ENCODE peak calls at places on chromosomes 11 and 22, in four cellular contexts. O, V, B and R are unnamed samples.
A peak's percentile ranks its signal among the peaks of the same experiment; 100 is the strongest.

GRCh38 chr22:31987180-31987579 is 42.8 kb downstream of the YWHAH start:
- DNase-seq in O (no peak), V (no peak), B (no peak), R (no peak)

GRCh38 chr11:41872458-41872857 is 413.0 kb upstream of the LRRC4C start:
- DNase-seq in O (no peak), V (no peak), B (no peak), R (peak; percentile 3)

GRCh38 chr11:111582163-111582562 is 20.1 kb upstream of the SIK2 start:
- DNase-seq in O (no peak), V (no peak), B (no peak), R (no peak)

GRCh38 chr11:65952052-65952521 is 6.8 kb downstream of the TSGA10IP start:
- DNase-seq in O (no peak), V (no peak), B (no peak), R (no peak)

GRCh38 chr11:70854891-70855556 is 397.4 kb downstream of the SHANK2 start:
- DNase-seq in O (no peak), V (no peak), B (no peak), R (no peak)

GRCh38 chr11:71309611-71310010 is 57.2 kb upstream of the SHANK2 start:
- DNase-seq in O (peak; percentile 12), V (no peak), B (peak; percentile 35), R (no peak)

GRCh38 chr11:116960916-116961315 is 123.5 kb upstream of the APOA1 start:
- DNase-seq in O (no peak), V (peak; percentile 83), B (no peak), R (peak; percentile 62)

GRCh38 chr11:57800444-57801184 is 39.0 kb downstream of the CTNND1 start:
- DNase-seq in O (peak; percentile 51), V (peak; percentile 74), B (no peak), R (peak; percentile 97)

GRCh38 chr22:25960375-25960774 is 208.9 kb upstream of the SEZ6L start:
- DNase-seq in O (peak; percentile 46), V (no peak), B (no peak), R (peak; percentile 45)

GRCh38 chr11:84524422-84525051 is 1102.6 kb downstream of the DLG2 start:
- DNase-seq in O (no peak), V (peak; percentile 25), B (no peak), R (peak; percentile 21)

DNA sequence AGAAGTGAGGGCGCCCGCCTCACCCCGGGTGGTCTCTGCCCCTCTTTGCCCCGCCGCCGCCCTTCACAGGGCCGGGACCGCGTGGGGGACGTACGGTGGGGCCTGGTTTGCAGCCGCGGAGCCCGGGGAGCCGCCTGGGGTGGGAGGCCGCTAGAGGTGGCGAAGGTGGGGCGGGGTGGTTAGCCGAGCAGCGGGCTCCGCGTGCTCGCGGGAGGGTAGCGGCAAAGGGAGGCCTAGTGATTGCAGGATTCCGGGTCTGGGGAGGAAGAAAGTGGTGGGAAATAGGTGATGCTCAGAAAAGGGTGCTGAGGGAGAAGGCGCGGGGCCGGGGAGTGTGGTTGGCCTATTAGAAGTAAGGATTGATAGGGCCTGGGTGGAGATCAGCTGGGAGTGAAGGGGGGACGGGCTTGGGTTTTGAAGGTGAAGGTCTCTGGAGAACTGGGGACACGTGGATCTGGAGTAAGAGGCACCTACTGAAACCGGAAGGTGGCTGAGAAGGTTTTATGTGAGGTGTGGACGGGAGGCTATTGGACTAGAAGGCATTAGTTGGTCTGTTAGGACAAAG is 571 bp downstream of the FAR1 start:
- DNase-seq in O (no peak), V (peak; percentile 7), B (peak; percentile 54), R (peak; percentile 65)
- H4K8ac ChIP-seq in O (no peak overlapping the region), V (no peak overlapping the region), B (peak overlapping the region; percentile 97), R (no peak overlapping the region)

GRCh38 chr11:75324740-75325139 is 26.7 kb downstream of the ARRB1 start:
- DNase-seq in O (no peak), V (no peak), B (no peak), R (no peak)

GRCh38 chr11:75328426-75329277 is 22.8 kb downstream of the ARRB1 start:
- DNase-seq in O (peak; percentile 84), V (peak; percentile 81), B (peak; percentile 65), R (peak; percentile 86)

GRCh38 chr11:75325713-75326438 is 25.6 kb downstream of the ARRB1 start:
- DNase-seq in O (no peak), V (peak; percentile 97), B (no peak), R (peak; percentile 56)

GRCh38 chr11:75324189-75324588 is 27.3 kb downstream of the ARRB1 start:
- DNase-seq in O (no peak), V (no peak), B (no peak), R (no peak)

DNA sequence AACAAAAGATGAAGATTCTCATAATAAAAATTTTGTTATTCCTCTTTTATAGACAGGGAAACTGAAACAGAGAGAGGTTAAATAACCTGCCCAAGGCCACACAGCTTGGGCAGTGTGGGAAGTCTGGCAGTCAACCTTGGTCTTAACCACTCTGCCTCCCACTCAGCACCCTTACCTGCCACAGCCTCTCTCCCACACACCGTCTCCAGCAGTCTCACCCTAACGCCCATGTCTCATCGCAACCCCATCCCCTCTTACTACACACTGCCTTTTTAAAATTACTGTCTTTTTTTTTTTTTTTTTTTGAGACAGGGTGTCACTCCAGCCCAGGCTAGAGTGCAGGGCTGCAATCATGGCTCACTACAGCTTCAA is 25.0 kb downstream of the ARRB1 start:
- DNase-seq in O (no peak), V (no peak), B (no peak), R (no peak)
- H3K4me2 ChIP-seq in O (no peak overlapping the region), V (peak overlapping the region; percentile 30), B (no peak overlapping the region), R (no peak overlapping the region)

GRCh38 chr22:45142376-45142775 is 21.3 kb upstream of the NUP50 start:
- DNase-seq in O (no peak), V (no peak), B (no peak), R (no peak)
- H3K18ac ChIP-seq in O (no peak overlapping the region), V (no peak overlapping the region), B (no peak overlapping the region), R (no peak overlapping the region)

GRCh38 chr22:36364255-36365019 is 23.3 kb downstream of the MYH9 start:
- DNase-seq in O (no peak), V (no peak), B (no peak), R (no peak)
- H4K8ac ChIP-seq in O (no peak overlapping the region), V (peak overlapping the region; percentile 18), B (no peak overlapping the region), R (no peak overlapping the region)